ENCODE peak calls at places on chromosomes 3 and 15, in ten cellular contexts. K, I, T, N, C, P, E, L, U and H are unnamed samples.

GRCh38 chr3:98482717-98483482 is 14.6 kb upstream of the OR5K2 start:
- DNase-seq in I (no peak), T (no peak), C (no peak), K (no peak), U (no peak), L (no peak), E (no peak), P (peak; percentile 90), N (no peak), H (no peak)

GRCh38 chr3:126924458-126924857 is 58.5 kb upstream of the PLXNA1 start:
- DNase-seq in I (no peak), N (no peak), T (no peak), C (no peak), K (no peak), P (no peak), L (no peak), E (no peak), U (no peak), H (no peak)

GRCh38 chr15:73488698-73489097 is 45.7 kb downstream of the REC114 start:
- DNase-seq in I (no peak), T (no peak), C (no peak), E (no peak), U (no peak), L (no peak), K (no peak), N (no peak), P (no peak), H (no peak)

GRCh38 chr15:98124576-98124975 is 164.1 kb downstream of the ARRDC4 start:
- DNase-seq in N (no peak), P (peak; percentile 34), E (no peak), L (no peak), C (no peak), T (no peak), K (no peak), U (no peak), I (no peak), H (no peak)

GRCh38 chr3:41881233-41881821 is 80.6 kb downstream of the ULK4 start:
- DNase-seq in U (no peak), C (no peak), T (no peak), E (no peak), K (no peak), L (no peak), P (peak; percentile 49), I (peak; percentile 13), N (peak; percentile 3), H (no peak)

GRCh38 chr3:32591960-32592462 is 21.4 kb upstream of the DYNC1LI1 start:
- DNase-seq in K (no peak), C (no peak), I (no peak), P (no peak), L (no peak), N (no peak), E (no peak), T (no peak), U (no peak), H (no peak)

GRCh38 chr3:66397745-66398144 is 103.1 kb downstream of the LRIG1 start:
- DNase-seq in L (no peak), P (peak; percentile 52), T (no peak), N (peak; percentile 28), K (no peak), U (no peak), C (no peak), I (no peak), E (no peak), H (no peak)

GRCh38 chr15:31004220-31004733 is 12.8 kb upstream of the MTMR10 start:
- DNase-seq in K (no peak), E (no peak), C (no peak), I (peak; percentile 12), T (no peak), P (no peak), N (no peak), L (peak; percentile 36), U (no peak), H (peak; percentile 31)

GRCh38 chr3:47295976-47296375 is 13.2 kb downstream of the KLHL18 start:
- DNase-seq in T (no peak), K (no peak), U (no peak), L (no peak), C (no peak), E (no peak), N (no peak), I (no peak), P (no peak), H (no peak)

GRCh38 chr3:182294696-182295095 is 498.6 kb upstream of the ATP11B start:
- DNase-seq in T (no peak), K (no peak), U (no peak), E (no peak), N (no peak), L (no peak), I (no peak), C (no peak), P (no peak), H (no peak)

GRCh38 chr3:138124689-138125420 is 7.3 kb downstream of the A4GNT start:
- DNase-seq in C (no peak), E (peak; percentile 64), I (no peak), L (no peak), K (no peak), U (no peak), P (peak; percentile 20), T (no peak), N (peak; percentile 66), H (no peak)

GRCh38 chr3:195441971-195442572 is 748 bp downstream of the ACAP2 start:
- DNase-seq in L (peak; percentile 35), T (peak; percentile 54), E (peak; percentile 62), N (peak; percentile 32), K (peak; percentile 30), C (peak; percentile 14), P (peak; percentile 39), U (peak; percentile 80), I (peak; percentile 57), H (peak; percentile 43)

GRCh38 chr15:36313021-36313420 is 266.4 kb upstream of the CDIN1 start:
- DNase-seq in E (no peak), K (no peak), P (peak; percentile 40), I (no peak), T (no peak), U (no peak), C (no peak), N (peak; percentile 63), L (no peak), H (no peak)

GRCh38 chr3:98003306-98003969 is 31.2 kb upstream of the RIOX2 start:
- DNase-seq in C (no peak), I (no peak), P (no peak), E (no peak), T (no peak), U (no peak), N (no peak), K (no peak), L (no peak), H (no peak)

GRCh38 chr15:80567721-80568157 is 127.4 kb upstream of the ABHD17C start:
- DNase-seq in K (peak; percentile 49), P (peak; percentile 86), E (no peak), U (no peak), I (peak; percentile 53), C (peak; percentile 25), L (peak; percentile 49), T (peak; percentile 16), N (peak; percentile 76), H (no peak)

GRCh38 chr3:81242871-81243270 is 518.6 kb downstream of the GBE1 start:
- DNase-seq in I (no peak), T (no peak), L (no peak), U (no peak), N (no peak), C (no peak), P (peak; percentile 41), K (no peak), E (no peak), H (no peak)

GRCh38 chr3:84318273-84318809 is 640.4 kb upstream of the CADM2 start:
- DNase-seq in T (no peak), L (no peak), U (no peak), I (no peak), N (no peak), K (no peak), C (no peak), E (no peak), P (no peak), H (no peak)
- TF ChIP-seq CTCF in T (no peak), L (no peak), U (no peak), I (no peak), N (no peak), K (no peak), C (no peak), E (no peak), P (no peak), H (no peak)

DNA sequence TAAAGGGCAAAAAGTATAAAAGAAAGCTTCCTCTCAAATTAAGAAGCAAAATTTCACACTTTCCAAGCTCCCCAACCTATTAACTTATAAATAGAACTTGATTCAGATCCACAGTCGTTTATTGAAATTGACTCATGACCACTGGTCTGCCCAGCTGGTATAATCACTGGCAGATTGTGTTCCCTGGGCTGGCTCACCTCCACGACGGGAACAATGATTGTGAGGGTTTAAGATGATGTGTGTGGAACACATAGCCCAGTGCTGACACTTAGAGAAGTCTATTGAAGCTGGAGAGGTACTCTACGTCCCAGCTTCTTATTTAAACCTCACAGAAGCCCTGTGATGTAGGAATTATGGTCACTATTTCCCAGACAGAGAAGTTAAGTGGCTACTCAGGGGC is 90.4 kb downstream of the MB21D2 start:
- DNase-seq in L (no peak), E (no peak), N (peak; percentile 56), I (no peak), U (no peak), T (no peak), P (no peak), K (no peak), C (no peak), H (no peak)
- TF ChIP-seq CTCF in L (no peak), E (no peak), N (no peak), I (no peak), U (no peak), T (no peak), P (no peak), K (no peak), C (no peak), H (no peak)

GRCh38 chr15:49831206-49831965 is 210.5 kb downstream of the DTWD1 start:
- DNase-seq in I (no peak), T (no peak), C (no peak), U (peak; percentile 64), N (peak; percentile 89), K (no peak), E (no peak), P (peak; percentile 74), L (no peak), H (no peak)
- TF ChIP-seq CTCF in I (no peak), T (no peak), C (no peak), U (no peak), N (no peak), K (no peak), E (no peak), P (no peak), L (no peak), H (no peak)

DNA sequence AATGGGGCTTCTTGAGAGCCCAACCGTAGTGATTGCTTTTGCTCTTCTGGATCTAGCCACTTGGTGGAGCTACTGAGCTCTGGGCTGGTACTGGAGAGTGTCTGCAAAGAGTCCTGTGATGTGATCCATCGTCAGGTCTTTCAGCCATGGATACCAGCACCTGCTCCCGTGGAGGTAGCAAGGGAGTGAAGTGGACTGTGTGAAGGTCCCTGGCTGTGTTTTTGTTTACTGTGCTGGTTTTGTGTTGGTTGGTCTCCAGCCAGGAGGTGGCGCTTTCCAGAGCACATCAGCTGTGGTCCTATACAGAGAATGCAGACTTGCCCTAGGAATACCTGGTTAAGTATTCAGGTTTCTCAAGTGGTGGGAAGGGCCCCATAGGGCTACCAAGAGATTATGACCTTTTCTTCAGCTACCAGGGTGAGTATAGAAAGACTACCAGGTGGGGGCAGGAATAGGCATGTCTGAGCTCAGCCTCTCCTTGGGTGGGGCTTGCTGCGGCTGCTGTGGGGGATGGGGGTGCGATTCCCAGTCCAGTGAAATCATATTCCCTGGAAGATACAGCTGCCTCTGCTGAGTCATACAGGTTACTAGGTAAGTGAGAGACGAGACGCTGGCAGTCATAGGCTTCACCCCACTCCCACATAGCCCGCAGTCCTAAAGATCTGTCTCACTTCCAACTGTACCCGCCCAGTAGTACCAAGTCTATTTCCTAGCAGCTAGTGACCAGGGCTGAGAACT is 733.7 kb downstream of the ZNF385D start:
- DNase-seq in E (no peak), C (no peak), N (no peak), P (peak; percentile 98), I (no peak), U (no peak), T (no peak), K (no peak), L (no peak), H (no peak)
- TF ChIP-seq CTCF in E (no peak), C (peak; percentile 11), N (no peak), P (peak; percentile 39), I (no peak), U (no peak), T (no peak), K (peak; percentile 21), L (no peak), H (no peak)